ENCODE peak calls at places on chromosomes 11 and 22, in six cellular contexts. W is PC-3, P is GM13977, H is body of pancreas, V is H1, K is brain microvascular endothelial cell. S is an unnamed sample.
A peak's percentile ranks its signal among the peaks of the same experiment; 100 is the strongest.

GRCh38 chr11:126837581-126837980 is 163.0 kb downstream of the KIRREL3 start:
- DNase-seq in W (no peak), P (no peak), H (no peak), V (no peak), K (no peak), S (no peak)

GRCh38 chr11:92841719-92842118 is 127.7 kb upstream of the MTNR1B start:
- DNase-seq in W (no peak), P (no peak), H (no peak), V (no peak), K (peak; percentile 31), S (no peak)

GRCh38 chr11:95925011-95925410 is 1.1 kb upstream of the MTMR2 start:
- DNase-seq in W (peak; percentile 92), P (peak; percentile 9), H (no peak), V (no peak), K (no peak), S (no peak)

GRCh38 chr11:45285931-45286632 is at the start of gene SYT13:
- DNase-seq in W (no peak), P (peak; percentile 13), H (peak; percentile 56), V (peak; percentile 54), K (no peak), S (peak; percentile 77)

GRCh38 chr11:76209956-76210885 is 3.9 kb upstream of the WNT11 start:
- DNase-seq in W (peak; percentile 49), P (no peak), H (peak; percentile 72), V (no peak), K (peak; percentile 26), S (peak; percentile 59)

GRCh38 chr22:26669060-26669481 is 11.7 kb downstream of the MIAT start:
- DNase-seq in W (peak; percentile 54), P (no peak), H (peak; percentile 91), V (no peak), K (peak; percentile 40), S (no peak)

GRCh38 chr11:112357488-112357887 is 96.8 kb upstream of the PLET1 start:
- DNase-seq in W (no peak), P (no peak), H (no peak), V (no peak), K (no peak), S (no peak)

GRCh38 chr11:79340535-79340934 is 100.3 kb downstream of the TENM4 start:
- DNase-seq in W (no peak), P (no peak), H (no peak), V (no peak), K (no peak), S (no peak)

GRCh38 chr22:41092023-41092817 is at the start of gene EP300:
- DNase-seq in W (peak; percentile 65), P (peak; percentile 90), H (peak; percentile 85), V (no peak), K (peak; percentile 45), S (peak; percentile 78)

GRCh38 chr22:28750471-28750881 is 8.6 kb downstream of the HSCB start:
- DNase-seq in W (peak; percentile 54), P (no peak), H (no peak), V (no peak), K (peak; percentile 72), S (no peak)

GRCh38 chr11:17498475-17498874 is 21.8 kb upstream of the ABCC8 start:
- DNase-seq in W (peak; percentile 29), P (no peak), H (no peak), V (no peak), K (no peak), S (no peak)
- TF ChIP-seq CTCF in W (peak; percentile 43), P (peak; percentile 21), H (no peak), V (peak; percentile 57), K (peak; percentile 41), S (peak; percentile 32)

DNA sequence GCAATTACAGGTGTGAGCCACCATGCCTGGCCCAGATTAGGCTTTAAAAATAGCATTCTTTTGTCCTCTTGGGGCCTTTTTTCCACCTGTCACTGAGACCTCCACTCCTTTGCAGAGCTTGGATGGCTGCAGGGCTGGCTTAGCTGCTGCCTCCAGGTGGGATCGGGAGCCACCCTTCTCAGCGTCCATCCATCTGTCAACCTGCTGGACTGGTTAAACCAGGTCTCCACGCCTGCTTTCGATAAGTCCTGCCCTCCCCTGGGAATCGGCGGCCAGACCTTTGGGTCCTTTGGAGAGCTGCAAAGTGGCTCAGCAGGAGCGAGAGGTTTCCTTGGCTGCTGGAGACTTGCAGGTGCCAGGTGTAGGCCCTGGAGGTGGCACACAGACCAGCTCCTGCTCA is 23.4 kb upstream of the GRAMD4 start:
- DNase-seq in W (peak; percentile 92), P (no peak), H (peak; percentile 96), V (no peak), K (no peak), S (peak; percentile 52)
- TF ChIP-seq CTCF in W (peak; percentile 54), P (no peak), H (peak; percentile 71), V (peak; percentile 46), K (no peak), S (no peak)

GRCh38 chr22:24133187-24133965 is 47.9 kb upstream of the SUSD2 start:
- DNase-seq in W (no peak), P (no peak), H (no peak), V (no peak), K (no peak), S (no peak)
- TF ChIP-seq CTCF in W (peak; percentile 24), P (peak; percentile 36), H (peak; percentile 19), V (peak; percentile 59), K (peak; percentile 64), S (no peak)

GRCh38 chr11:104529916-104530315 is 366.0 kb upstream of the PDGFD start:
- DNase-seq in W (no peak), P (no peak), H (no peak), V (no peak), K (no peak), S (no peak)

GRCh38 chr11:104529213-104529612 is 365.3 kb upstream of the PDGFD start:
- DNase-seq in W (no peak), P (no peak), H (no peak), V (no peak), K (no peak), S (no peak)

GRCh38 chr11:104534268-104534667 is 364.0 kb downstream of the CASP12 start:
- DNase-seq in W (peak; percentile 69), P (no peak), H (no peak), V (no peak), K (peak; percentile 79), S (no peak)

GRCh38 chr11:104531894-104532293 is 366.4 kb downstream of the CASP12 start:
- DNase-seq in W (peak; percentile 58), P (no peak), H (no peak), V (no peak), K (no peak), S (no peak)

GRCh38 chr11:104531075-104531474 is 367.1 kb upstream of the PDGFD start:
- DNase-seq in W (peak; percentile 57), P (peak; percentile 6), H (no peak), V (peak; percentile 10), K (no peak), S (no peak)
- TF ChIP-seq CTCF in W (peak; percentile 66), P (peak; percentile 40), H (no peak), V (peak; percentile 1), K (peak; percentile 42), S (no peak)

DNA sequence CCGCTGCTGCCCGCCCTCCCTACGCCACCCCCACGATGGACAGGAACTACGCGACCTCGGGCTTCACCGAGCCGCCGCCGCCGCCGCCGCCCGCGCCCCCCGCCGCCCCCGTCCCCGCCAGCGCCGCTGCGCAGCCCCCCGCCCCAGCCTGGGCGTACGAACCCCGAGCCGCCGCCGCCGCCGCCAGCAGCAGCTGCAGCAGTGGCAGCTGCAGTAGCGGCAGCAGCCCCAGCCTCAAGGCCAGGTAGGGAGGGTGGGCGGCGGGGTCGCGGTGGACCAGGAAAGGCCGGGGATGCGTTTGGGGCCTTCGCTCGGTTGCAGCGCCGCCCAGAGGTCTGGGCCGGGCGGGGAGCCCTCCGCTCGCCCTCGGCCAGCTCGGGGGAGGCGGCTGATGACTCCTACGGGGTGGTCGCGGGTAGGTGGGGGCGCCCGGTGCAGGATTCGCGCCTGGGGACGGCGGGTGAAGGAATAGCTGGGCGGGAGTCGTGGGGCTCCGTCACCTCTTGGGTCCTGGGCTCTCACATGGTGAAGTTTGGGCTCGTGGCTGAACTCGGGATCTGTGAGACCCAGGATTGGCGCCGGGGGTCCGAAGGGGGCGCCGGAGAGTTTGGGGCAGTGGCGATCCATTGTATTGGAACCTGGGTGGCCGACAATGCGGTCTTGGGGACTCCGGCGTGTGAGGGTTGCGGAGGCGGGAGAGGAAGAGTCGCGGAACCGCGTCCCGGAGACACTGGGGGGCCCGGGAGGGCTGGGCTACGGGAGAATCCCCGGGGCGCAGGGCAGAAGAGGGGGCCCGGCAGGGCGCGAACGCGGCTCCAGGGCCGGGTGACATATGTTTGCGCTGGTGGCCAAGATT is 708 bp downstream of the QSER1 start:
- DNase-seq in W (peak; percentile 32), P (peak; percentile 79), H (peak; percentile 67), V (no peak), K (peak; percentile 24), S (peak; percentile 79)
- TF ChIP-seq CTCF in W (peak; percentile 57), P (peak; percentile 71), H (peak; percentile 42), V (peak; percentile 51), K (peak; percentile 61), S (peak; percentile 29)